ENCODE peak calls at places on chromosomes 1 and 21, in ten cellular contexts. S is HEK293T, U is lower leg skin, E is stromal cell of bone marrow, P is activated B cell treated with CpG ODN at 0.5 μM for 24 hours, W is suprapubic skin, R is hypothalamus, Z is A549, Y is NCI-H2081, L is WTC11. O is an unnamed sample.

GRCh38 chr1:47180603-47181094 is 9.2 kb downstream of the PDZK1IP1 start:
- DNase-seq in E (no peak), Y (no peak), L (no peak), Z (no peak), W (no peak), S (no peak), U (no peak), R (no peak), P (no peak), O (no peak)

GRCh38 chr1:166080277-166080964 is 86.4 kb downstream of the FAM78B start:
- DNase-seq in U (no peak), L (no peak), P (no peak), S (no peak), E (no peak), R (no peak), W (no peak), Z (no peak), Y (no peak), O (no peak)

GRCh38 chr21:36589352-36589971 is 109.5 kb upstream of the SIM2 start:
- DNase-seq in R (no peak), Z (peak; percentile 24), S (peak; percentile 74), U (peak; percentile 25), L (peak; percentile 60), E (peak; percentile 41), P (no peak), Y (no peak), W (no peak), O (peak; percentile 39)

GRCh38 chr21:33300701-33301631 is 23.8 kb upstream of the IFNAR1 start:
- DNase-seq in R (peak; percentile 8), Z (no peak), E (no peak), S (no peak), L (no peak), Y (no peak), W (no peak), U (no peak), P (no peak), O (peak; percentile 23)

GRCh38 chr1:235948774-235949427 is 82.2 kb upstream of the LYST start:
- DNase-seq in E (no peak), W (no peak), P (no peak), Z (no peak), L (no peak), S (no peak), Y (no peak), U (no peak), R (no peak), O (peak; percentile 6)

GRCh38 chr21:45423968-45424853 is 19.2 kb downstream of the COL18A1 start:
- DNase-seq in E (no peak), S (no peak), Z (no peak), L (no peak), W (no peak), P (no peak), Y (no peak), R (no peak), U (no peak), O (no peak)

GRCh38 chr1:16068356-16069270 is 4.8 kb downstream of the FAM131C start:
- DNase-seq in R (peak; percentile 64), P (no peak), S (no peak), L (no peak), Z (no peak), Y (no peak), E (no peak), W (no peak), U (no peak), O (no peak)

GRCh38 chr21:38804030-38804616 is 1.6 kb upstream of the ETS2 start:
- DNase-seq in W (no peak), P (no peak), Y (no peak), Z (no peak), U (no peak), S (no peak), E (no peak), L (no peak), R (no peak), O (no peak)

GRCh38 chr1:96509351-96509750 is 212.2 kb upstream of the PTBP2 start:
- DNase-seq in R (no peak), L (no peak), E (no peak), Z (no peak), S (no peak), U (no peak), W (no peak), Y (no peak), P (no peak), O (no peak)

GRCh38 chr21:38358098-38358497 is 101.3 kb downstream of the KCNJ15 start:
- DNase-seq in E (no peak), Z (no peak), U (no peak), W (no peak), Y (no peak), L (no peak), S (no peak), R (no peak), P (no peak), O (no peak)

GRCh38 chr1:200969726-200970521 is 53.6 kb downstream of the KIF21B start:
- DNase-seq in Z (no peak), U (no peak), R (no peak), S (no peak), W (no peak), Y (no peak), P (no peak), E (no peak), L (no peak), O (no peak)

GRCh38 chr1:155043259-155043658 is 7.9 kb upstream of the ADAM15 start:
- DNase-seq in R (no peak), W (no peak), P (no peak), U (no peak), L (no peak), Z (no peak), Y (no peak), E (no peak), S (no peak), O (peak; percentile 76)

GRCh38 chr1:79190074-79190473 is 183.5 kb upstream of the ADGRL4 start:
- DNase-seq in L (no peak), S (no peak), Z (no peak), R (no peak), W (no peak), P (no peak), U (no peak), Y (no peak), E (no peak), O (no peak)

GRCh38 chr1:78716186-78716585 is 66.6 kb downstream of the IFI44 start:
- DNase-seq in R (no peak), P (no peak), E (peak; percentile 40), Z (no peak), S (no peak), L (no peak), W (no peak), U (no peak), Y (no peak), O (no peak)

GRCh38 chr21:38839683-38840286 is 34.1 kb downstream of the ETS2 start:
- DNase-seq in E (peak; percentile 54), U (no peak), L (no peak), Y (no peak), P (no peak), S (no peak), Z (peak; percentile 53), W (no peak), R (no peak), O (peak; percentile 12)

GRCh38 chr21:17455028-17455353 is 57.9 kb upstream of the CXADR start:
- DNase-seq in E (no peak), L (no peak), Y (no peak), U (no peak), S (no peak), P (no peak), Z (no peak), R (no peak), W (no peak), O (no peak)

GRCh38 chr1:212652609-212653008 is 44.0 kb downstream of the ATF3 start:
- DNase-seq in Y (no peak), P (no peak), R (no peak), S (no peak), W (no peak), E (no peak), L (no peak), Z (no peak), U (no peak), O (no peak)

GRCh38 chr1:47684964-47685762 is 247.3 kb downstream of the FOXD2 start:
- DNase-seq in U (no peak), Y (no peak), S (no peak), W (peak; percentile 47), E (no peak), Z (no peak), R (no peak), L (no peak), P (no peak), O (peak; percentile 36)

GRCh38 chr21:17848228-17848627 is 29.1 kb upstream of the C21orf91 start:
- DNase-seq in R (peak; percentile 32), Y (no peak), P (no peak), S (no peak), U (peak; percentile 48), L (no peak), W (no peak), Z (no peak), E (peak; percentile 97), O (peak; percentile 33)

GRCh38 chr1:61140056-61140549 is 57.7 kb downstream of the NFIA start:
- DNase-seq in R (no peak), E (no peak), Z (no peak), Y (no peak), U (no peak), P (no peak), W (no peak), L (no peak), S (no peak), O (no peak)

GRCh38 chr1:241459186-241459802 is 60.3 kb downstream of the FH start:
- DNase-seq in S (no peak), U (no peak), E (no peak), Z (no peak), P (no peak), W (no peak), Y (no peak), R (no peak), L (no peak), O (no peak)

GRCh38 chr1:14937288-14937949 is 216.1 kb upstream of the TMEM51 start:
- DNase-seq in U (no peak), R (no peak), W (no peak), Z (no peak), Y (no peak), S (no peak), L (no peak), E (no peak), P (no peak), O (no peak)

GRCh38 chr1:42960693-42961559 is 2.3 kb upstream of the SLC2A1 start:
- DNase-seq in P (no peak), Y (no peak), R (peak; percentile 84), E (no peak), L (no peak), U (no peak), S (no peak), W (no peak), Z (no peak), O (no peak)

GRCh38 chr1:211580303-211580687 is 1.3 kb upstream of the SLC30A1 start:
- DNase-seq in R (no peak), L (no peak), Z (no peak), P (no peak), E (no peak), W (no peak), Y (no peak), S (no peak), U (no peak), O (no peak)

GRCh38 chr1:45299981-45300668 is 26.6 kb upstream of the HPDL start:
- DNase-seq in R (peak; percentile 38), Z (peak; percentile 73), Y (peak; percentile 83), W (no peak), L (no peak), S (peak; percentile 68), U (no peak), P (no peak), E (peak; percentile 53), O (peak; percentile 33)

GRCh38 chr1:235019456-235019855 is 109.2 kb downstream of the TOMM20 start:
- DNase-seq in R (no peak), Z (no peak), P (no peak), E (no peak), S (no peak), W (no peak), U (no peak), Y (no peak), L (no peak), O (no peak)

GRCh38 chr1:1787206-1787605 is 8.9 kb upstream of the NADK start:
- DNase-seq in L (no peak), Y (no peak), Z (no peak), R (no peak), E (no peak), P (no peak), U (no peak), S (no peak), W (no peak), O (no peak)

GRCh38 chr21:29860346-29860745 is 79.5 kb downstream of the GRIK1 start:
- DNase-seq in R (no peak), W (no peak), P (no peak), L (no peak), Y (no peak), Z (no peak), E (no peak), S (no peak), U (no peak), O (no peak)